ENCODE peak calls at places on chromosomes 2 and 18, in nine cellular contexts. One of them, this sample, is unnamed.

GRCh38 chr18:23498877-23499570 is 4.3 kb upstream of the RMC1 start:
- DNase-seq in vagina: no peak
- DNase-seq in GM12878: no peak
- DNase-seq in K562: peak; percentile 65
- DNase-seq in stomach: peak; percentile 76
- DNase-seq in transverse colon: peak; percentile 72
- DNase-seq in GM23338: peak; percentile 91
- DNase-seq in esophagus muscularis mucosa: no peak
- DNase-seq in SK-N-SH: peak; percentile 68
- DNase-seq in this sample: peak; percentile 91

GRCh38 chr2:237714690-237715458 is 83.7 kb upstream of the RBM44 start:
- DNase-seq in vagina: no peak
- DNase-seq in GM12878: no peak
- DNase-seq in K562: no peak
- DNase-seq in stomach: no peak
- DNase-seq in transverse colon: no peak
- DNase-seq in GM23338: peak; percentile 61
- DNase-seq in esophagus muscularis mucosa: no peak
- DNase-seq in SK-N-SH: no peak
- DNase-seq in this sample: no peak

GRCh38 chr18:61992923-61993322 is 100.1 kb upstream of the RNF152 start:
- DNase-seq in vagina: no peak
- DNase-seq in GM12878: no peak
- DNase-seq in K562: no peak
- DNase-seq in stomach: no peak
- DNase-seq in transverse colon: no peak
- DNase-seq in GM23338: no peak
- DNase-seq in esophagus muscularis mucosa: no peak
- DNase-seq in SK-N-SH: no peak
- DNase-seq in this sample: no peak

GRCh38 chr2:191302459-191303155 is 57.4 kb downstream of the MYO1B start:
- DNase-seq in vagina: no peak
- DNase-seq in GM12878: no peak
- DNase-seq in K562: no peak
- DNase-seq in stomach: no peak
- DNase-seq in transverse colon: no peak
- DNase-seq in GM23338: peak; percentile 44
- DNase-seq in esophagus muscularis mucosa: peak; percentile 74
- DNase-seq in SK-N-SH: peak; percentile 11
- DNase-seq in this sample: no peak

GRCh38 chr2:207772081-207772843 is 2.6 kb upstream of the FZD5 start:
- DNase-seq in vagina: no peak
- DNase-seq in GM12878: no peak
- DNase-seq in K562: peak; percentile 40
- DNase-seq in stomach: no peak
- DNase-seq in transverse colon: no peak
- DNase-seq in GM23338: peak; percentile 97
- DNase-seq in esophagus muscularis mucosa: no peak
- DNase-seq in SK-N-SH: no peak
- DNase-seq in this sample: no peak

GRCh38 chr2:203361922-203362321 is 33.7 kb downstream of the ABI2 start:
- DNase-seq in vagina: no peak
- DNase-seq in GM12878: no peak
- DNase-seq in K562: no peak
- DNase-seq in stomach: no peak
- DNase-seq in transverse colon: no peak
- DNase-seq in GM23338: no peak
- DNase-seq in esophagus muscularis mucosa: no peak
- DNase-seq in SK-N-SH: no peak
- DNase-seq in this sample: no peak

GRCh38 chr2:127197475-127198385 is 22.4 kb downstream of the CYP27C1 start:
- DNase-seq in vagina: peak; percentile 70
- DNase-seq in GM12878: peak; percentile 9
- DNase-seq in K562: peak; percentile 63
- DNase-seq in stomach: peak; percentile 69
- DNase-seq in transverse colon: peak; percentile 77
- DNase-seq in GM23338: peak; percentile 83
- DNase-seq in esophagus muscularis mucosa: peak; percentile 91
- DNase-seq in SK-N-SH: peak; percentile 87
- DNase-seq in this sample: peak; percentile 90

GRCh38 chr2:222561817-222562424 is 94.0 kb downstream of the FARSB start:
- DNase-seq in vagina: no peak
- DNase-seq in GM12878: peak; percentile 13
- DNase-seq in K562: peak; percentile 25
- DNase-seq in stomach: peak; percentile 40
- DNase-seq in transverse colon: peak; percentile 50
- DNase-seq in GM23338: peak; percentile 90
- DNase-seq in esophagus muscularis mucosa: no peak
- DNase-seq in SK-N-SH: peak; percentile 63
- DNase-seq in this sample: no peak

GRCh38 chr2:98012561-98012979 is 16.8 kb upstream of the TMEM131 start:
- DNase-seq in vagina: no peak
- DNase-seq in GM12878: peak; percentile 88
- DNase-seq in K562: no peak
- DNase-seq in stomach: no peak
- DNase-seq in transverse colon: no peak
- DNase-seq in GM23338: no peak
- DNase-seq in esophagus muscularis mucosa: no peak
- DNase-seq in SK-N-SH: no peak
- DNase-seq in this sample: peak; percentile 78

GRCh38 chr2:62724106-62724505 is 18.6 kb downstream of the EHBP1 start:
- DNase-seq in vagina: no peak
- DNase-seq in GM12878: no peak
- DNase-seq in K562: no peak
- DNase-seq in stomach: no peak
- DNase-seq in transverse colon: no peak
- DNase-seq in GM23338: no peak
- DNase-seq in esophagus muscularis mucosa: no peak
- DNase-seq in SK-N-SH: no peak
- DNase-seq in this sample: no peak

GRCh38 chr2:100053499-100053898 is 88.9 kb downstream of the AFF3 start:
- DNase-seq in vagina: no peak
- DNase-seq in GM12878: no peak
- DNase-seq in K562: no peak
- DNase-seq in stomach: no peak
- DNase-seq in transverse colon: no peak
- DNase-seq in GM23338: no peak
- DNase-seq in esophagus muscularis mucosa: no peak
- DNase-seq in SK-N-SH: no peak
- DNase-seq in this sample: no peak

GRCh38 chr2:238831177-238831576 is 16.7 kb upstream of the TWIST2 start:
- DNase-seq in vagina: no peak
- DNase-seq in GM12878: no peak
- DNase-seq in K562: no peak
- DNase-seq in stomach: no peak
- DNase-seq in transverse colon: no peak
- DNase-seq in GM23338: no peak
- DNase-seq in esophagus muscularis mucosa: no peak
- DNase-seq in SK-N-SH: no peak
- DNase-seq in this sample: no peak

GRCh38 chr18:77422974-77423373 is 173.3 kb downstream of the GALR1 start:
- DNase-seq in vagina: no peak
- DNase-seq in GM12878: no peak
- DNase-seq in K562: no peak
- DNase-seq in stomach: no peak
- DNase-seq in transverse colon: no peak
- DNase-seq in GM23338: peak; percentile 34
- DNase-seq in esophagus muscularis mucosa: no peak
- DNase-seq in SK-N-SH: no peak
- DNase-seq in this sample: no peak

GRCh38 chr2:210128961-210129360 is 42.2 kb downstream of the KANSL1L start:
- DNase-seq in vagina: no peak
- DNase-seq in GM12878: no peak
- DNase-seq in K562: no peak
- DNase-seq in stomach: peak; percentile 66
- DNase-seq in transverse colon: peak; percentile 36
- DNase-seq in GM23338: peak; percentile 14
- DNase-seq in esophagus muscularis mucosa: no peak
- DNase-seq in SK-N-SH: no peak
- DNase-seq in this sample: no peak

GRCh38 chr2:95052804-95053535 is 27.5 kb downstream of the MAL start:
- DNase-seq in vagina: no peak
- DNase-seq in GM12878: no peak
- DNase-seq in K562: no peak
- DNase-seq in stomach: no peak
- DNase-seq in transverse colon: no peak
- DNase-seq in GM23338: no peak
- DNase-seq in esophagus muscularis mucosa: no peak
- DNase-seq in SK-N-SH: no peak
- DNase-seq in this sample: peak; percentile 55

GRCh38 chr2:62998949-62999348 is 51.7 kb upstream of the OTX1 start:
- DNase-seq in vagina: no peak
- DNase-seq in GM12878: no peak
- DNase-seq in K562: no peak
- DNase-seq in stomach: no peak
- DNase-seq in transverse colon: no peak
- DNase-seq in GM23338: no peak
- DNase-seq in esophagus muscularis mucosa: no peak
- DNase-seq in SK-N-SH: no peak
- DNase-seq in this sample: no peak

GRCh38 chr2:12036640-12036983 is 290.2 kb downstream of the LPIN1 start:
- DNase-seq in vagina: no peak
- DNase-seq in GM12878: no peak
- DNase-seq in K562: no peak
- DNase-seq in stomach: no peak
- DNase-seq in transverse colon: no peak
- DNase-seq in GM23338: no peak
- DNase-seq in esophagus muscularis mucosa: no peak
- DNase-seq in SK-N-SH: no peak
- DNase-seq in this sample: no peak

GRCh38 chr2:8580316-8581047 is 101.4 kb upstream of the ID2 start:
- DNase-seq in vagina: peak; percentile 70
- DNase-seq in GM12878: no peak
- DNase-seq in K562: no peak
- DNase-seq in stomach: no peak
- DNase-seq in transverse colon: no peak
- DNase-seq in GM23338: no peak
- DNase-seq in esophagus muscularis mucosa: no peak
- DNase-seq in SK-N-SH: no peak
- DNase-seq in this sample: peak; percentile 70

DNA sequence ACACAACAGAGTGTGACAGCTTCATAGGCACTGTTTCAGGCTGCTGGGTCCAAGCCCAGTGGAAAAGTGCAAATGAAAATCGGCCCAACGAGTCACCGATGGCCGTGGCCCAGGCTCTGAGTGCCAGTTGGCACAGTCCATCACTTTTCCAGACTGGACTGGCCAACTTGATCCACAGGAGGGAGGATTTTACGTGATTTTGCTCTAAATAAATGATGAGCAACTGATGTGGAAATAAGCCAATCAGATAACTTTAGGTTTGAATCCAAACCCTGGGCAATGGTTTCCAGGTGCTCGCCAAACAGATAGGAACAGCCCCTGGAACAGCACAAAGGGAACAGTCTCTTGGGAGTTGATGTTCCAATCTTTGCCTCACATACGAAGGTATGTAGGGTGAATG is 113.9 kb downstream of the SP3 start:
- DNase-seq in vagina: no peak
- DNase-seq in GM12878: no peak
- DNase-seq in K562: no peak
- DNase-seq in stomach: no peak
- DNase-seq in transverse colon: no peak
- DNase-seq in GM23338: no peak
- DNase-seq in esophagus muscularis mucosa: no peak
- DNase-seq in SK-N-SH: peak; percentile 12
- DNase-seq in this sample: no peak
- TF ChIP-seq POLR2AphosphoS5 in vagina: no peak
- TF ChIP-seq POLR2AphosphoS5 in GM12878: no peak
- TF ChIP-seq POLR2AphosphoS5 in K562: no peak
- TF ChIP-seq POLR2AphosphoS5 in stomach: no peak
- TF ChIP-seq POLR2AphosphoS5 in transverse colon: no peak
- TF ChIP-seq POLR2AphosphoS5 in GM23338: no peak
- TF ChIP-seq POLR2AphosphoS5 in esophagus muscularis mucosa: no peak
- TF ChIP-seq POLR2AphosphoS5 in SK-N-SH: no peak
- TF ChIP-seq POLR2AphosphoS5 in this sample: no peak

GRCh38 chr18:35495821-35496368 is 1.9 kb downstream of the INO80C start:
- DNase-seq in vagina: no peak
- DNase-seq in GM12878: no peak
- DNase-seq in K562: no peak
- DNase-seq in stomach: no peak
- DNase-seq in transverse colon: no peak
- DNase-seq in GM23338: no peak
- DNase-seq in esophagus muscularis mucosa: no peak
- DNase-seq in SK-N-SH: no peak
- DNase-seq in this sample: no peak
- H3K4me3 ChIP-seq in vagina: no peak overlapping the region
- H3K4me3 ChIP-seq in GM12878: peak overlapping the region; percentile 80
- H3K4me3 ChIP-seq in K562: peak overlapping the region; percentile 70
- H3K4me3 ChIP-seq in stomach: no peak overlapping the region
- H3K4me3 ChIP-seq in transverse colon: no peak overlapping the region
- H3K4me3 ChIP-seq in GM23338: peak overlapping the region; percentile 61
- H3K4me3 ChIP-seq in esophagus muscularis mucosa: no peak overlapping the region
- H3K4me3 ChIP-seq in SK-N-SH: no peak overlapping the region
- H3K4me3 ChIP-seq in this sample: peak overlapping the region; percentile 65

DNA sequence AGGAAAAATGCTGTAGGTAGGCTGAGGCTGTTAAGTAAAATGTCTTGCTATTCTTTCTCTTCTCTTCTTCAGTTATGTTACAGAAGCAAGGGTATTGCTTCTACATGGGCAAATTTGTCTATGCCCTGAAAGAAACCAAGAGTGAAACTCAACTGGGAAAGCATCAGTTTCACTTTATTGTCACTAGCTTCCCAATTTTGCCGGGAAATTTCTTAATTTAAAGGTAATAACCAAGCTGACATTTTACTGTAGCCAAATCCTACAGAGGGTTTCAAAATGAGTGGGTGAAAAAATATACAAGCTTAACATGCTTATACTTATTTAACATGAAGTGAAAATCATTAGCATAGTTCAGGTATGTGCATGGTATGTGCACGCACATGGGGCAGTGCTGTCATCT is 3.2 kb downstream of the TANK start:
- DNase-seq in vagina: no peak
- DNase-seq in GM12878: no peak
- DNase-seq in K562: no peak
- DNase-seq in stomach: no peak
- DNase-seq in transverse colon: no peak
- DNase-seq in GM23338: no peak
- DNase-seq in esophagus muscularis mucosa: no peak
- DNase-seq in SK-N-SH: no peak
- DNase-seq in this sample: no peak
- H3K4me1 ChIP-seq in vagina: peaks cover 58% of the 10 kb centered on the region
- H3K4me1 ChIP-seq in GM12878: peaks cover 46% of the 10 kb centered on the region
- H3K4me1 ChIP-seq in K562: peaks cover 10% of the 10 kb centered on the region
- H3K4me1 ChIP-seq in stomach: no peaks in the 10 kb centered on the region
- H3K4me1 ChIP-seq in transverse colon: peaks cover 19% of the 10 kb centered on the region
- H3K4me1 ChIP-seq in GM23338: no peaks in the 10 kb centered on the region
- H3K4me1 ChIP-seq in esophagus muscularis mucosa: peaks cover 62% of the 10 kb centered on the region
- H3K4me1 ChIP-seq in SK-N-SH: peaks cover 6% of the 10 kb centered on the region
- H3K4me1 ChIP-seq in this sample: peaks cover 88% of the 10 kb centered on the region

DNA sequence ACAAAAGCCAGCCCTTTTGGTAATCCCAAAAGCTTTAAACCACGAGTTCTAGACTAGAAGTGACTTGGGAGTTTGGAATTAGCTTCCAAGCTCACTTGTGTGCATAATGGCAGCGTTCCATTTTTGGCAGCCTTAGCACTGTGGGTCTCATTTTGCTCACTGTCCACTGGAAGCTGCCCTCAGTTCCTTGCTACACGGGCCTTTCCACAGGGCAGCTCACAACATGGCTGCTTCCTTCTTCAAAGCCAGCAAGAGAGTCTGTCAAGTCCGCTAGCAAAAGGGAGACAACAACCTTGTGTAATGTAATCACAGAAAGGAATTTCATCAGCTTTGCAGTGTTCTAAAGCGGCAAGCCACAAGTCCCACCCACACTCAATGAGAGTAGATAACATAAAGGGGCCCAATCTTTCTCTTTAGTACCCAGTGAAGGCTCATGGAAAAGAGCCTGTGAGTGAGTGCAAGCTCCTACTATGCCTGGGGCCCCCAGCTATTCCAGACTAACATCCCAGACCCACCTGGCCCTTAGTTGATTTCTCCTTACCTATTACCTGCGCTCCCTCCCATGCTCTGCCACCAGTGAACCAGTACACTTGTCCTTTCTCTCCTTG is 239.7 kb upstream of the FBXO11 start:
- DNase-seq in vagina: no peak
- DNase-seq in GM12878: no peak
- DNase-seq in K562: peak; percentile 43
- DNase-seq in stomach: no peak
- DNase-seq in transverse colon: no peak
- DNase-seq in GM23338: peak; percentile 53
- DNase-seq in esophagus muscularis mucosa: no peak
- DNase-seq in SK-N-SH: no peak
- DNase-seq in this sample: no peak
- TF ChIP-seq POLR2AphosphoS5 in vagina: no peak
- TF ChIP-seq POLR2AphosphoS5 in GM12878: no peak
- TF ChIP-seq POLR2AphosphoS5 in K562: peak; percentile 36
- TF ChIP-seq POLR2AphosphoS5 in stomach: no peak
- TF ChIP-seq POLR2AphosphoS5 in transverse colon: no peak
- TF ChIP-seq POLR2AphosphoS5 in GM23338: no peak
- TF ChIP-seq POLR2AphosphoS5 in esophagus muscularis mucosa: no peak
- TF ChIP-seq POLR2AphosphoS5 in SK-N-SH: no peak
- TF ChIP-seq POLR2AphosphoS5 in this sample: no peak

This sample was measured in spleen.